ENCODE peak calls at places on chromosomes 1 and 21, in six cellular contexts. One of them, this sample, is unnamed.

GRCh38 chr1:150009604-150010387 is 730 bp downstream of the OTUD7B start:
- DNase-seq in foreskin fibroblast: peak; percentile 80
- DNase-seq in cardiac fibroblast: peak; percentile 67
- DNase-seq in colonic mucosa: peak; percentile 60
- DNase-seq in GM12865: peak; percentile 45
- DNase-seq in naive thymus-derived CD4-positive, alpha-beta T cell: peak; percentile 18
- DNase-seq in this sample: no peak

GRCh38 chr1:223504741-223505140 is 111.5 kb downstream of the CCDC185 start:
- DNase-seq in foreskin fibroblast: peak; percentile 81
- DNase-seq in cardiac fibroblast: peak; percentile 79
- DNase-seq in colonic mucosa: peak; percentile 86
- DNase-seq in GM12865: no peak
- DNase-seq in naive thymus-derived CD4-positive, alpha-beta T cell: no peak
- DNase-seq in this sample: no peak

GRCh38 chr1:80365634-80366033 is 1359.1 kb upstream of the ADGRL4 start:
- DNase-seq in foreskin fibroblast: no peak
- DNase-seq in cardiac fibroblast: no peak
- DNase-seq in colonic mucosa: no peak
- DNase-seq in GM12865: no peak
- DNase-seq in naive thymus-derived CD4-positive, alpha-beta T cell: no peak
- DNase-seq in this sample: no peak

GRCh38 chr1:224700915-224701531 is 84.9 kb downstream of the CNIH3 start:
- DNase-seq in foreskin fibroblast: no peak
- DNase-seq in cardiac fibroblast: peak; percentile 31
- DNase-seq in colonic mucosa: no peak
- DNase-seq in GM12865: peak; percentile 73
- DNase-seq in naive thymus-derived CD4-positive, alpha-beta T cell: no peak
- DNase-seq in this sample: peak; percentile 44

GRCh38 chr1:109534307-109534858 is 5.3 kb upstream of the GPR61 start:
- DNase-seq in foreskin fibroblast: no peak
- DNase-seq in cardiac fibroblast: no peak
- DNase-seq in colonic mucosa: no peak
- DNase-seq in GM12865: no peak
- DNase-seq in naive thymus-derived CD4-positive, alpha-beta T cell: no peak
- DNase-seq in this sample: no peak

GRCh38 chr21:42703936-42704335 is 50.5 kb downstream of the PDE9A start:
- DNase-seq in foreskin fibroblast: no peak
- DNase-seq in cardiac fibroblast: no peak
- DNase-seq in colonic mucosa: no peak
- DNase-seq in GM12865: no peak
- DNase-seq in naive thymus-derived CD4-positive, alpha-beta T cell: no peak
- DNase-seq in this sample: no peak

GRCh38 chr1:191520345-191520744 is 637.9 kb upstream of the RGS18 start:
- DNase-seq in foreskin fibroblast: no peak
- DNase-seq in cardiac fibroblast: no peak
- DNase-seq in colonic mucosa: no peak
- DNase-seq in GM12865: no peak
- DNase-seq in naive thymus-derived CD4-positive, alpha-beta T cell: no peak
- DNase-seq in this sample: no peak

GRCh38 chr1:80054129-80054528 is 1047.6 kb upstream of the ADGRL4 start:
- DNase-seq in foreskin fibroblast: peak; percentile 69
- DNase-seq in cardiac fibroblast: peak; percentile 32
- DNase-seq in colonic mucosa: peak; percentile 18
- DNase-seq in GM12865: no peak
- DNase-seq in naive thymus-derived CD4-positive, alpha-beta T cell: no peak
- DNase-seq in this sample: no peak

GRCh38 chr1:106360252-106360651 is 696.2 kb upstream of the PRMT6 start:
- DNase-seq in foreskin fibroblast: no peak
- DNase-seq in cardiac fibroblast: no peak
- DNase-seq in colonic mucosa: no peak
- DNase-seq in GM12865: no peak
- DNase-seq in naive thymus-derived CD4-positive, alpha-beta T cell: no peak
- DNase-seq in this sample: peak; percentile 8

GRCh38 chr1:219120625-219121544 is 52.8 kb upstream of the LYPLAL1 start:
- DNase-seq in foreskin fibroblast: peak; percentile 92
- DNase-seq in cardiac fibroblast: peak; percentile 98
- DNase-seq in colonic mucosa: peak; percentile 21
- DNase-seq in GM12865: no peak
- DNase-seq in naive thymus-derived CD4-positive, alpha-beta T cell: no peak
- DNase-seq in this sample: no peak

GRCh38 chr1:16048573-16049189 is 5.1 kb downstream of the CLCNKB start:
- DNase-seq in foreskin fibroblast: peak; percentile 15
- DNase-seq in cardiac fibroblast: peak; percentile 57
- DNase-seq in colonic mucosa: peak; percentile 43
- DNase-seq in GM12865: no peak
- DNase-seq in naive thymus-derived CD4-positive, alpha-beta T cell: peak; percentile 11
- DNase-seq in this sample: peak; percentile 39

GRCh38 chr21:16427587-16428087 is 697.9 kb downstream of the USP25 start:
- DNase-seq in foreskin fibroblast: no peak
- DNase-seq in cardiac fibroblast: no peak
- DNase-seq in colonic mucosa: no peak
- DNase-seq in GM12865: no peak
- DNase-seq in naive thymus-derived CD4-positive, alpha-beta T cell: no peak
- DNase-seq in this sample: no peak

GRCh38 chr1:200982071-200982945 is 41.2 kb downstream of the KIF21B start:
- DNase-seq in foreskin fibroblast: no peak
- DNase-seq in cardiac fibroblast: peak; percentile 72
- DNase-seq in colonic mucosa: no peak
- DNase-seq in GM12865: no peak
- DNase-seq in naive thymus-derived CD4-positive, alpha-beta T cell: no peak
- DNase-seq in this sample: no peak

GRCh38 chr1:174401075-174401474 is 46.7 kb upstream of the GPR52 start:
- DNase-seq in foreskin fibroblast: no peak
- DNase-seq in cardiac fibroblast: no peak
- DNase-seq in colonic mucosa: no peak
- DNase-seq in GM12865: no peak
- DNase-seq in naive thymus-derived CD4-positive, alpha-beta T cell: no peak
- DNase-seq in this sample: no peak

GRCh38 chr1:8631163-8631562 is 186.3 kb downstream of the RERE start:
- DNase-seq in foreskin fibroblast: no peak
- DNase-seq in cardiac fibroblast: no peak
- DNase-seq in colonic mucosa: no peak
- DNase-seq in GM12865: no peak
- DNase-seq in naive thymus-derived CD4-positive, alpha-beta T cell: no peak
- DNase-seq in this sample: no peak

GRCh38 chr1:103129255-103129654 is 20.9 kb upstream of the COL11A1 start:
- DNase-seq in foreskin fibroblast: peak; percentile 62
- DNase-seq in cardiac fibroblast: peak; percentile 17
- DNase-seq in colonic mucosa: no peak
- DNase-seq in GM12865: no peak
- DNase-seq in naive thymus-derived CD4-positive, alpha-beta T cell: no peak
- DNase-seq in this sample: no peak

GRCh38 chr1:941027-941587 is 17.4 kb downstream of the SAMD11 start:
- DNase-seq in foreskin fibroblast: no peak
- DNase-seq in cardiac fibroblast: no peak
- DNase-seq in colonic mucosa: no peak
- DNase-seq in GM12865: no peak
- DNase-seq in naive thymus-derived CD4-positive, alpha-beta T cell: no peak
- DNase-seq in this sample: no peak
- H3K4me3 ChIP-seq in foreskin fibroblast: peak overlapping the region; percentile 22
- H3K4me3 ChIP-seq in cardiac fibroblast: no peak overlapping the region
- H3K4me3 ChIP-seq in colonic mucosa: peak overlapping the region; percentile 32
- H3K4me3 ChIP-seq in GM12865: no peak overlapping the region
- H3K4me3 ChIP-seq in naive thymus-derived CD4-positive, alpha-beta T cell: peak overlapping the region; percentile 24
- H3K4me3 ChIP-seq in this sample: no peak overlapping the region

GRCh38 chr1:170168263-170168662 is 22.5 kb downstream of the NTMT2 start:
- DNase-seq in foreskin fibroblast: peak; percentile 28
- DNase-seq in cardiac fibroblast: peak; percentile 36
- DNase-seq in colonic mucosa: no peak
- DNase-seq in GM12865: no peak
- DNase-seq in naive thymus-derived CD4-positive, alpha-beta T cell: no peak
- DNase-seq in this sample: no peak
- H3K4me3 ChIP-seq in foreskin fibroblast: no peak overlapping the region
- H3K4me3 ChIP-seq in cardiac fibroblast: no peak overlapping the region
- H3K4me3 ChIP-seq in colonic mucosa: no peak overlapping the region
- H3K4me3 ChIP-seq in GM12865: no peak overlapping the region
- H3K4me3 ChIP-seq in naive thymus-derived CD4-positive, alpha-beta T cell: no peak overlapping the region
- H3K4me3 ChIP-seq in this sample: no peak overlapping the region

GRCh38 chr1:154502066-154502741 is at the start of the genes SHE and TDRD10:
- DNase-seq in foreskin fibroblast: no peak
- DNase-seq in cardiac fibroblast: no peak
- DNase-seq in colonic mucosa: no peak
- DNase-seq in GM12865: no peak
- DNase-seq in naive thymus-derived CD4-positive, alpha-beta T cell: no peak
- DNase-seq in this sample: no peak
- H3K4me3 ChIP-seq in foreskin fibroblast: no peak within 1 kb of the TSS
- H3K4me3 ChIP-seq in cardiac fibroblast: peak within 1 kb of the TSS; percentile 25
- H3K4me3 ChIP-seq in colonic mucosa: peak within 1 kb of the TSS; percentile 39
- H3K4me3 ChIP-seq in GM12865: no peak within 1 kb of the TSS
- H3K4me3 ChIP-seq in naive thymus-derived CD4-positive, alpha-beta T cell: no peak within 1 kb of the TSS
- H3K4me3 ChIP-seq in this sample: no peak within 1 kb of the TSS

GRCh38 chr1:195597929-195598328 is 1010.3 kb downstream of the KCNT2 start:
- DNase-seq in foreskin fibroblast: no peak
- DNase-seq in cardiac fibroblast: no peak
- DNase-seq in colonic mucosa: no peak
- DNase-seq in GM12865: no peak
- DNase-seq in naive thymus-derived CD4-positive, alpha-beta T cell: no peak
- DNase-seq in this sample: no peak
- H3K4me3 ChIP-seq in foreskin fibroblast: no peak overlapping the region
- H3K4me3 ChIP-seq in cardiac fibroblast: no peak overlapping the region
- H3K4me3 ChIP-seq in colonic mucosa: no peak overlapping the region
- H3K4me3 ChIP-seq in GM12865: no peak overlapping the region
- H3K4me3 ChIP-seq in naive thymus-derived CD4-positive, alpha-beta T cell: no peak overlapping the region
- H3K4me3 ChIP-seq in this sample: no peak overlapping the region

DNA sequence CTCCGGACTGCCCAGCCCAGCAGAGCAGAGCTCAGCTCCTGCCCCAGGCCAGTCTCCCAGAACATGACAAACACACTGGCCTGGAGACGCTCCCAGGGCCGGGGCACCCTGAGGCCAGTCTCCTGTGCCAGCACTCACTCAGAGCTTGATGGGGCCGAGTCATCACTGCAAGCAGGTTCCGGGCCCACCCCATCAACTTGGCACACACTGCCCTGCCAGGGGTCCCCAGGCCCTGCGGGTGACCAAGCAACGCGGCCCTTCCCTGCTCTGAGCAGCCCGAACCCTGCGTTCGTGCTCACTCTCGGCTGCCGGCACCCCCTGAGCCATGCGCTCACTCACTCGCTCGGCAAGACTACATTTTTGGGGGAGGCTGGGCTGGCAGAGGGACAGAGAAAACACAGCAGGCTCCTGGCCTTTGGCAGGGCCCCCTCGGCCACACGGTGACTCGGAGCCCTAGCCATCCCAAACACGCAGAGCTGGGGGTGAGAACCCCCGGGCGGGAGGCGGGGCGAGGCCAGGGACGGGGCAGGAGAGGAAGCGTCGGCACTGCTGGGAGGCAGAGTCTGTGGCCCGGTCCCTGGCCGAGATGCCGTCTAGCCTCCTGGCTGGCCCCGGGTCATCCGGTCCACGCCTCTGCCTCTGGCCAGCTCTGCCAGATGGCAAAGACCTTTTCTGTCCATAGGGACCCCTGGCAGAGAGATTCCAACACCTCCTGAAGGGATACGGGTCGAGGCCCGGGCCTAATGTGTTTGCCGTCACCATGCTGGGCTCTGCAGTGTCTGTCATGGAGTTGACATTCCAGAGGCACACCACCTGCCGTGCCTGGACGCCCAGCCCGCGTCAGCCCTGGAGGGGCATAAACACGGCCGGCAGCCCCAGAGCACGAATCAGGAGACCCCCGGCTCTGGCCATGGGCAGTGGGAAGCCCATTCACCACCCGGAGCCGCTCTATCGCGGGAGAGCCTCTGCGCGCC is 67.9 kb downstream of the MEGF6 start:
- DNase-seq in foreskin fibroblast: peak; percentile 95
- DNase-seq in cardiac fibroblast: peak; percentile 85
- DNase-seq in colonic mucosa: peak; percentile 27
- DNase-seq in GM12865: no peak
- DNase-seq in naive thymus-derived CD4-positive, alpha-beta T cell: no peak
- DNase-seq in this sample: no peak
- H3K4me3 ChIP-seq in foreskin fibroblast: no peak overlapping the region
- H3K4me3 ChIP-seq in cardiac fibroblast: no peak overlapping the region
- H3K4me3 ChIP-seq in colonic mucosa: no peak overlapping the region
- H3K4me3 ChIP-seq in GM12865: no peak overlapping the region
- H3K4me3 ChIP-seq in naive thymus-derived CD4-positive, alpha-beta T cell: no peak overlapping the region
- H3K4me3 ChIP-seq in this sample: no peak overlapping the region

This sample was measured in Jurkat, Clone E6-1.